ENCODE peak calls at places on chromosomes 11 and 22, in five cellular contexts. X is brain microvascular endothelial cell; J is stimulated activated CD4-positive, alpha-beta T cell treated with anti-CD3 and anti-CD28 coated beads, Interleukin-4, amount 100 ng/mL, for 4 hours; Z is T47D; V is CD4-positive, alpha-beta T cell. P is an unnamed sample.

GRCh38 chr11:46677991-46678740 is 22.3 kb downstream of the ARHGAP1 start:
- DNase-seq in V (no peak), X (no peak), Z (no peak), J (no peak), P (no peak)

GRCh38 chr11:113016905-113017304 is 55.7 kb downstream of the NCAM1 start:
- DNase-seq in Z (no peak), V (no peak), X (no peak), J (no peak), P (no peak)

GRCh38 chr11:112339566-112339965 is 78.9 kb upstream of the PLET1 start:
- DNase-seq in Z (no peak), V (no peak), J (no peak), X (no peak), P (no peak)

GRCh38 chr11:17742019-17742418 is 7.4 kb downstream of the KCNC1 start:
- DNase-seq in V (no peak), Z (no peak), J (no peak), X (no peak), P (no peak)

GRCh38 chr11:14973621-14974020 is 1.5 kb upstream of the CALCA start:
- DNase-seq in J (peak; percentile 14), Z (no peak), X (no peak), V (no peak), P (no peak)

GRCh38 chr11:85626496-85626895 is 648 bp downstream of the DLG2 start:
- DNase-seq in J (no peak), Z (no peak), V (no peak), X (no peak), P (no peak)

GRCh38 chr11:78654071-78654470 is 79.4 kb upstream of the NARS2 start:
- DNase-seq in V (no peak), J (no peak), X (no peak), Z (no peak), P (no peak)

GRCh38 chr11:100684101-100685065 is 2.7 kb upstream of the ARHGAP42 start:
- DNase-seq in V (no peak), J (no peak), Z (no peak), X (no peak), P (no peak)

GRCh38 chr11:72225411-72225951 is 914 bp downstream of the INPPL1 start:
- DNase-seq in V (no peak), Z (no peak), X (no peak), J (no peak), P (no peak)

GRCh38 chr11:27933992-27934829 is 173.7 kb downstream of the KIF18A start:
- DNase-seq in Z (no peak), V (no peak), J (no peak), X (peak; percentile 91), P (peak; percentile 48)

GRCh38 chr11:66864924-66865697 is 8.2 kb downstream of the LRFN4 start:
- DNase-seq in J (no peak), X (no peak), Z (no peak), V (no peak), P (no peak)

GRCh38 chr11:66478823-66479740 is 1.2 kb upstream of the DPP3 start:
- DNase-seq in X (peak; percentile 33), Z (peak; percentile 56), J (peak; percentile 14), V (no peak), P (peak; percentile 37)

GRCh38 chr22:26648011-26648497 is 9.3 kb upstream of the MIAT start:
- DNase-seq in J (peak; percentile 24), X (no peak), Z (no peak), V (peak; percentile 62), P (no peak)

GRCh38 chr11:23021287-23021863 is 161.1 kb upstream of the CCDC179 start:
- DNase-seq in J (no peak), V (no peak), Z (peak; percentile 46), X (peak; percentile 31), P (peak; percentile 33)

GRCh38 chr22:25777870-25778269 is 35.9 kb downstream of the MYO18B start:
- DNase-seq in V (no peak), X (peak; percentile 71), J (no peak), Z (peak; percentile 38), P (peak; percentile 44)

GRCh38 chr22:44555597-44555996 is 57.6 kb upstream of the RTL6 start:
- DNase-seq in J (no peak), X (no peak), Z (no peak), V (no peak), P (no peak)

GRCh38 chr11:35131760-35132159 is 7.2 kb upstream of the CD44 start:
- DNase-seq in J (no peak), X (no peak), Z (no peak), V (no peak), P (no peak)

GRCh38 chr11:2655834-2656622 is 43.8 kb downstream of the KCNQ1OT1 start:
- DNase-seq in J (no peak), V (no peak), Z (no peak), X (peak; percentile 21), P (no peak)

GRCh38 chr22:50473088-50473487 is 1.7 kb downstream of the SBF1 start:
- DNase-seq in V (no peak), Z (no peak), J (peak; percentile 40), X (no peak), P (no peak)